ENCODE peak calls at places on chromosomes 7 and 10, in ten cellular contexts. One of them, this sample, is unnamed.

GRCh38 chr10:14583252-14583651 is 191.4 kb downstream of the FAM107B start:
- DNase-seq in suprapubic skin: no peak
- DNase-seq in NB4: no peak
- DNase-seq in endothelial cell of umbilical vein: no peak
- DNase-seq in A549: no peak
- DNase-seq in K562: no peak
- DNase-seq in esophagus squamous epithelium: no peak
- DNase-seq in tibial nerve: no peak
- DNase-seq in stomach: peak
- DNase-seq in heart left ventricle: no peak
- DNase-seq in this sample: no peak

GRCh38 chr10:127977368-127978009 is 70.6 kb downstream of the PTPRE start:
- DNase-seq in suprapubic skin: peak
- DNase-seq in NB4: peak
- DNase-seq in stomach: peak
- DNase-seq in endothelial cell of umbilical vein: peak
- DNase-seq in K562: no peak
- DNase-seq in esophagus squamous epithelium: no peak
- DNase-seq in heart left ventricle: peak
- DNase-seq in A549: peak
- DNase-seq in tibial nerve: peak
- DNase-seq in this sample: peak

GRCh38 chr10:110458583-110458920 is 39.2 kb upstream of the DUSP5 start:
- DNase-seq in tibial nerve: no peak
- DNase-seq in NB4: no peak
- DNase-seq in endothelial cell of umbilical vein: peak
- DNase-seq in stomach: no peak
- DNase-seq in K562: no peak
- DNase-seq in heart left ventricle: peak
- DNase-seq in esophagus squamous epithelium: no peak
- DNase-seq in A549: no peak
- DNase-seq in suprapubic skin: no peak
- DNase-seq in this sample: no peak

GRCh38 chr7:93620057-93620456 is 45.5 kb upstream of the CALCR start:
- DNase-seq in stomach: no peak
- DNase-seq in NB4: no peak
- DNase-seq in esophagus squamous epithelium: no peak
- DNase-seq in endothelial cell of umbilical vein: no peak
- DNase-seq in tibial nerve: no peak
- DNase-seq in suprapubic skin: no peak
- DNase-seq in heart left ventricle: no peak
- DNase-seq in K562: no peak
- DNase-seq in A549: no peak
- DNase-seq in this sample: no peak

GRCh38 chr10:5960070-5960972 is 17.0 kb downstream of the IL15RA start:
- DNase-seq in esophagus squamous epithelium: no peak
- DNase-seq in K562: peak
- DNase-seq in stomach: no peak
- DNase-seq in tibial nerve: no peak
- DNase-seq in heart left ventricle: peak
- DNase-seq in suprapubic skin: peak
- DNase-seq in endothelial cell of umbilical vein: no peak
- DNase-seq in NB4: peak
- DNase-seq in A549: no peak
- DNase-seq in this sample: no peak

GRCh38 chr10:1504940-1505339 is 232.4 kb downstream of the ADARB2 start:
- DNase-seq in A549: no peak
- DNase-seq in stomach: no peak
- DNase-seq in endothelial cell of umbilical vein: no peak
- DNase-seq in suprapubic skin: no peak
- DNase-seq in K562: no peak
- DNase-seq in NB4: no peak
- DNase-seq in heart left ventricle: no peak
- DNase-seq in tibial nerve: no peak
- DNase-seq in esophagus squamous epithelium: no peak
- DNase-seq in this sample: no peak

GRCh38 chr7:23347682-23348180 is 48.6 kb downstream of the MALSU1 start:
- DNase-seq in A549: peak
- DNase-seq in tibial nerve: no peak
- DNase-seq in stomach: no peak
- DNase-seq in suprapubic skin: no peak
- DNase-seq in heart left ventricle: no peak
- DNase-seq in esophagus squamous epithelium: no peak
- DNase-seq in endothelial cell of umbilical vein: peak
- DNase-seq in NB4: peak
- DNase-seq in K562: peak
- DNase-seq in this sample: peak

GRCh38 chr10:11724938-11725776 is 17.0 kb upstream of the ECHDC3 start:
- DNase-seq in endothelial cell of umbilical vein: peak
- DNase-seq in esophagus squamous epithelium: no peak
- DNase-seq in K562: peak
- DNase-seq in suprapubic skin: no peak
- DNase-seq in NB4: peak
- DNase-seq in A549: peak
- DNase-seq in heart left ventricle: no peak
- DNase-seq in tibial nerve: peak
- DNase-seq in stomach: no peak
- DNase-seq in this sample: peak

GRCh38 chr10:84360634-84361365 is 32.4 kb downstream of the CCSER2 start:
- DNase-seq in A549: no peak
- DNase-seq in endothelial cell of umbilical vein: peak
- DNase-seq in K562: no peak
- DNase-seq in suprapubic skin: no peak
- DNase-seq in tibial nerve: no peak
- DNase-seq in heart left ventricle: no peak
- DNase-seq in stomach: no peak
- DNase-seq in esophagus squamous epithelium: no peak
- DNase-seq in NB4: peak
- DNase-seq in this sample: no peak

GRCh38 chr7:33745934-33746333 is 159.4 kb upstream of the BMPER start:
- DNase-seq in A549: no peak
- DNase-seq in NB4: no peak
- DNase-seq in esophagus squamous epithelium: no peak
- DNase-seq in heart left ventricle: no peak
- DNase-seq in stomach: no peak
- DNase-seq in suprapubic skin: no peak
- DNase-seq in tibial nerve: no peak
- DNase-seq in K562: no peak
- DNase-seq in endothelial cell of umbilical vein: peak
- DNase-seq in this sample: no peak

GRCh38 chr7:54541941-54542618 is at the start of gene VSTM2A:
- DNase-seq in endothelial cell of umbilical vein: peak
- DNase-seq in suprapubic skin: no peak
- DNase-seq in A549: no peak
- DNase-seq in esophagus squamous epithelium: no peak
- DNase-seq in heart left ventricle: no peak
- DNase-seq in NB4: no peak
- DNase-seq in stomach: no peak
- DNase-seq in K562: no peak
- DNase-seq in tibial nerve: no peak
- DNase-seq in this sample: no peak

GRCh38 chr10:126519992-126520391 is 131.7 kb upstream of the ADAM12 start:
- DNase-seq in stomach: no peak
- DNase-seq in esophagus squamous epithelium: no peak
- DNase-seq in suprapubic skin: no peak
- DNase-seq in K562: no peak
- DNase-seq in tibial nerve: no peak
- DNase-seq in endothelial cell of umbilical vein: no peak
- DNase-seq in A549: no peak
- DNase-seq in heart left ventricle: no peak
- DNase-seq in NB4: no peak
- DNase-seq in this sample: no peak

GRCh38 chr7:74253331-74253730 is 868 bp downstream of the RFC2 start:
- DNase-seq in esophagus squamous epithelium: no peak
- DNase-seq in tibial nerve: no peak
- DNase-seq in heart left ventricle: no peak
- DNase-seq in stomach: no peak
- DNase-seq in K562: no peak
- DNase-seq in NB4: no peak
- DNase-seq in endothelial cell of umbilical vein: no peak
- DNase-seq in suprapubic skin: no peak
- DNase-seq in A549: no peak
- DNase-seq in this sample: no peak

GRCh38 chr10:110456046-110456445 is 41.7 kb upstream of the DUSP5 start:
- DNase-seq in A549: peak
- DNase-seq in K562: no peak
- DNase-seq in esophagus squamous epithelium: no peak
- DNase-seq in heart left ventricle: no peak
- DNase-seq in tibial nerve: no peak
- DNase-seq in suprapubic skin: peak
- DNase-seq in endothelial cell of umbilical vein: peak
- DNase-seq in NB4: peak
- DNase-seq in stomach: peak
- DNase-seq in this sample: no peak

DNA sequence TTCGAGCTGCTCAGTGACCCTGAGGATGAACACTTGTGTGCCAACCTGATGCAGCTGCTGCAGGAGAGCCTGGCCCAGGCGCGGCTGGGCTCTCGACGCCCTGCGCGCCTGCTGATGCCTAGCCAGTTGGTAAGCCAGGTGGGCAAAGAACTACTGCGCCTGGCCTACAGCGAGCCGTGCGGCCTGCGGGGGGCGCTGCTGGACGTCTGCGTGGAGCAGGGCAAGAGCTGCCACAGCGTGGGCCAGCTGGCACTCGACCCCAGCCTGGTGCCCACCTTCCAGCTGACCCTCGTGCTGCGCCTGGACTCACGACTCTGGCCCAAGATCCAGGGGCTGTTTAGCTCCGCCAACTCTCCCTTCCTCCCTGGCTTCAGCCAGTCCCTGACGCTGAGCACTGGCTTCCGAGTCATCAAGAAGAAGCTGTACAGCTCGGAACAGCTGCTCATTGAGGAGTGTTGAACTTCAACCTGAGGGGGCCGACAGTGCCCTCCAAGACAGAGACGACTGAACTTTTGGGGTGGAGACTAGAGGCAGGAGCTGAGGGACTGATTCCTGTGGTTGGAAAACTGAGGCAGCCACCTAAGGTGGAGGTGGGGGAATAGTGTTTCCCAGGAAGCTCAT is 1.1 kb downstream of the DDIT4 start:
- DNase-seq in K562: peak
- DNase-seq in NB4: peak
- DNase-seq in tibial nerve: no peak
- DNase-seq in suprapubic skin: no peak
- DNase-seq in stomach: peak
- DNase-seq in A549: peak
- DNase-seq in heart left ventricle: peak
- DNase-seq in esophagus squamous epithelium: no peak
- DNase-seq in endothelial cell of umbilical vein: peak
- DNase-seq in this sample: no peak
- TF ChIP-seq POLR2A in K562: no peak
- TF ChIP-seq POLR2A in NB4: no peak
- TF ChIP-seq POLR2A in tibial nerve: peak
- TF ChIP-seq POLR2A in suprapubic skin: no peak
- TF ChIP-seq POLR2A in stomach: no peak
- TF ChIP-seq POLR2A in A549: peak
- TF ChIP-seq POLR2A in heart left ventricle: no peak
- TF ChIP-seq POLR2A in esophagus squamous epithelium: no peak
- TF ChIP-seq POLR2A in endothelial cell of umbilical vein: peak
- TF ChIP-seq POLR2A in this sample: no peak

DNA sequence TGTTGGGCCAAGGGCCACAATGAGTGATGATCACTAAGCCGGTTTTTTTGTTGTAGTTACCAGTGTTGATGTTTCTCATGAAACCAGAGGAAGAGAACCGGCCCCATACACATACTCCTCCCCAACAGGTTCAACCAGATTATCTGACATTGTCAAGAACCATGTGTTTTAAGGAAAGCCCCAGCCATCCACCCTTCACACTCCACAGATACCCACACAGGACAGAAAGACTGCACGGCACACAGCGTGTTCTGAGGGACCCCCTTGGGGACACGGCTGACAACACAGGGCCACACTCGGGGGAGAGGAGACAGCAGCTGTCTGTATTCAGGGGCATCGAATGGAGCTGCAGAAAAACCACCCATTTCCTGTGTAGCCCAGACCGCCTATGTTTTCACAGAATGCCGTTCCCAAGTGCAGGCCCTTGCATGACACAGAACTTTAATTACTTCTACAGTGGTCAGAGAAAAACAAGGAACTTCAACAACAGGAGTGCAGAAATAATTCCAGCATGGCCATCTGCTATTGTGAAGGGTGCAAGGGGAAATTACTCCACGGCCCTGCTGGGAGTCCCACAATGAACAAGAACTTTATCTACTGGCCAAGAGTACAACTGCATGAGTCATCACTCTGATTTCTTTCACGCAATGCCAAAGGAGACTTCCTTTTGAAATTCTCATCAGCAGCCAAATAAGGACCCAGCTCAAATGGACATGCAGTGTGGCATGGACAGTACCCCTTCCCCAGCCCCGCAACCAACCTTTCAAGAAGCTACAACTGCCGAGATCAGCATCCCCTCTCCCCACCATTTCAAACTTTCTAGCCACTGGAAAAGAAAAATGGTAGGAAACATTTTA is 2.3 kb downstream of the KLF6 start:
- DNase-seq in heart left ventricle: peak
- DNase-seq in esophagus squamous epithelium: peak
- DNase-seq in stomach: peak
- DNase-seq in suprapubic skin: no peak
- DNase-seq in K562: peak
- DNase-seq in NB4: peak
- DNase-seq in endothelial cell of umbilical vein: peak
- DNase-seq in tibial nerve: peak
- DNase-seq in A549: peak
- DNase-seq in this sample: no peak
- TF ChIP-seq POLR2A in heart left ventricle: no peak
- TF ChIP-seq POLR2A in esophagus squamous epithelium: peak
- TF ChIP-seq POLR2A in stomach: no peak
- TF ChIP-seq POLR2A in suprapubic skin: peak
- TF ChIP-seq POLR2A in K562: peak
- TF ChIP-seq POLR2A in NB4: no peak
- TF ChIP-seq POLR2A in endothelial cell of umbilical vein: peak
- TF ChIP-seq POLR2A in tibial nerve: no peak
- TF ChIP-seq POLR2A in A549: no peak
- TF ChIP-seq POLR2A in this sample: peak

GRCh38 chr7:40717242-40717641 is 582.4 kb downstream of the SUGCT start:
- DNase-seq in suprapubic skin: peak
- DNase-seq in NB4: peak
- DNase-seq in stomach: peak
- DNase-seq in tibial nerve: peak
- DNase-seq in esophagus squamous epithelium: no peak
- DNase-seq in heart left ventricle: peak
- DNase-seq in K562: no peak
- DNase-seq in A549: peak
- DNase-seq in endothelial cell of umbilical vein: peak
- DNase-seq in this sample: peak
- TF ChIP-seq POLR2A in suprapubic skin: no peak
- TF ChIP-seq POLR2A in NB4: no peak
- TF ChIP-seq POLR2A in stomach: no peak
- TF ChIP-seq POLR2A in tibial nerve: no peak
- TF ChIP-seq POLR2A in esophagus squamous epithelium: no peak
- TF ChIP-seq POLR2A in heart left ventricle: no peak
- TF ChIP-seq POLR2A in K562: no peak
- TF ChIP-seq POLR2A in A549: no peak
- TF ChIP-seq POLR2A in endothelial cell of umbilical vein: no peak
- TF ChIP-seq POLR2A in this sample: peak

DNA sequence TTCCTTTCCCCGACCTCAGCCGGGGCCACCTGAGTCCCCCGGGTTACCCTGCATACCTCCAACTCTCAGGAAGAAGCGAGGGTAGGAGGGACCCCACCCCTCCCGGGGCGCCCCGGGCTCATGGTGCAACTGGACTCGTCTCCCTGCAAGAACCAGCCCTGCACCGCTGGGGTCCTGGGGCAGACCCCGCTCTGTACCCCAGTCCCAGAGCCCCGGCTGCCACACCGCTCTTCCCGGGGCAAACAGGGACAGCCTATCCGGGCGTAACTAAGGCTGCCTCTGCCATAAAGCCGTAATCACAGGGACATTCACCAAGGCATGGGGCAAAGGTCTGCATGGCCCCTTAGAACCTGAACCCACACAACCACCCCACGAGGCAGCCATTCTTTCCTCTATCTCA is 6.7 kb upstream of the MAFK start:
- DNase-seq in A549: no peak
- DNase-seq in K562: no peak
- DNase-seq in endothelial cell of umbilical vein: no peak
- DNase-seq in tibial nerve: no peak
- DNase-seq in esophagus squamous epithelium: no peak
- DNase-seq in heart left ventricle: no peak
- DNase-seq in suprapubic skin: no peak
- DNase-seq in NB4: no peak
- DNase-seq in stomach: no peak
- DNase-seq in this sample: no peak
- TF ChIP-seq POLR2A in A549: no peak
- TF ChIP-seq POLR2A in K562: no peak
- TF ChIP-seq POLR2A in endothelial cell of umbilical vein: no peak
- TF ChIP-seq POLR2A in tibial nerve: no peak
- TF ChIP-seq POLR2A in esophagus squamous epithelium: no peak
- TF ChIP-seq POLR2A in heart left ventricle: no peak
- TF ChIP-seq POLR2A in suprapubic skin: no peak
- TF ChIP-seq POLR2A in NB4: no peak
- TF ChIP-seq POLR2A in stomach: no peak
- TF ChIP-seq POLR2A in this sample: no peak